ENCODE peak calls at places on chromosome 20, in four cellular contexts. M is fibroblast of lung, V is cardiac muscle cell, K is AG04450. I is an unnamed sample.

GRCh38 chr20:21548390-21549035 is 34.6 kb upstream of the NKX2-2 start:
- DNase-seq in V (no peak), M (no peak), K (no peak), I (no peak)

GRCh38 chr20:16394784-16395183 is 178.5 kb downstream of the KIF16B start:
- DNase-seq in V (no peak), M (no peak), K (no peak), I (no peak)

GRCh38 chr20:24781061-24781980 is 167.7 kb upstream of the CST7 start:
- DNase-seq in V (peak), M (peak), K (no peak), I (no peak)

GRCh38 chr20:14284443-14284842 is 53.0 kb downstream of the FLRT3 start:
- DNase-seq in M (no peak), K (no peak), V (no peak), I (no peak)

GRCh38 chr20:10876558-10876957 is 202.8 kb upstream of the JAG1 start:
- DNase-seq in K (no peak), V (no peak), M (no peak), I (no peak)

GRCh38 chr20:37976862-37977261 is 56.4 kb downstream of the TTI1 start:
- DNase-seq in V (peak), M (no peak), K (no peak), I (no peak)

GRCh38 chr20:33822423-33822822 is 11.3 kb downstream of the CHMP4B start:
- DNase-seq in V (no peak), M (no peak), K (no peak), I (no peak)

GRCh38 chr20:48035961-48036731 is 250.9 kb upstream of the SULF2 start:
- DNase-seq in K (no peak), V (no peak), M (no peak), I (no peak)

GRCh38 chr20:23272176-23273029 is 78.2 kb upstream of the NXT1 start:
- DNase-seq in M (no peak), K (no peak), V (no peak), I (no peak)

GRCh38 chr20:20780127-20780822 is 67.8 kb upstream of the RALGAPA2 start:
- DNase-seq in M (no peak), V (no peak), K (no peak), I (no peak)

GRCh38 chr20:41697861-41698559 is 79.8 kb upstream of the CHD6 start:
- DNase-seq in M (peak), K (no peak), V (peak), I (no peak)

GRCh38 chr20:59400666-59401065 is 100.3 kb downstream of the EDN3 start:
- DNase-seq in K (no peak), M (no peak), V (no peak), I (no peak)

GRCh38 chr20:4592316-4593148 is 129.2 kb upstream of the PRND start:
- DNase-seq in M (peak), K (no peak), V (peak), I (no peak)

GRCh38 chr20:16944753-16945152 is 196.6 kb downstream of the OTOR start:
- DNase-seq in V (no peak), K (no peak), M (peak), I (no peak)

GRCh38 chr20:9889270-9889981 is 50.5 kb upstream of the PAK5 start:
- DNase-seq in K (no peak), M (no peak), V (no peak), I (no peak)

GRCh38 chr20:26163890-26164289 is 467.2 kb upstream of the ZNF337 start:
- DNase-seq in V (no peak), M (peak), K (peak), I (peak)

GRCh38 chr20:38542994-38543906 is 37.7 kb upstream of the ADIG start:
- DNase-seq in K (no peak), M (no peak), V (no peak), I (no peak)

GRCh38 chr20:29318871-29319461 is 1938.5 kb upstream of the DEFB115 start:
- DNase-seq in V (no peak), K (no peak), M (no peak), I (no peak)

DNA sequence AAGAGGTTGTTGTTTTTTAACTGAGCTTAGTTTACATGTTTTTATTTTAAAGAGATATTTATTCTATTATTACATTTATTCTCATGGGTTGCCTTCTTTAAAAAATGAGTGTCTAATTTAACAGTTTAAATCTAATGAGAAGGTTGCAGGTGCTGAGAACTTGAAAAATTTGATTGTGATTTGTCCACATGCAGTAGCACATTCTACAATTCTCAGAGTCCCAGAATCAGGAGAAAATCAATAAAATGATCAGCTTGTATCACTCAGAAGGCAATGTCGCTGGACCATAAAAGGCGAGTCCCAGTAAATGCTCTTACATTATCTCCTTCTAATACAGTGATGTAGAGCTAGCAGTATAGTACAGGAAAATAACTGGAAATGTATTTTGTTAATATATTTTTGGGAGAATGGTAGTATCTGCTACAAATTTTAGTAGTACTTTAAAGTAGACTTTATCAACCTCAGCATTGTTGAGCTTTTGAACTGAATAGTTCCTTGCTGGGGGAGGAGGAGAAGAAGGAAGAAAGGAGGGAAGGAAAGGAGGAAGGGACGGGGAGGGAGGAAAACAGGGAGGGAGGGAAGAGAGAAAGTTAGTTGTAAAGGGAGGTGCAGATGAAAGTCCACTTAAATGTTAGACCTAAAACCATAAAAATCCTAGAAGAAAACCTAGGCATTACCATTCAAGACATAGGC is 458.0 kb downstream of the DOK5 start:
- DNase-seq in K (no peak), M (no peak), V (no peak), I (no peak)
- H3K4me3 ChIP-seq in K (no peak), M (no peak), V (no peak), I (no peak)

GRCh38 chr20:8132632-8133587 is 844 bp downstream of the PLCB1 start:
- DNase-seq in V (peak), M (peak), K (no peak), I (no peak)

GRCh38 chr20:8132015-8132631 is at the start of gene PLCB1:
- DNase-seq in V (peak), K (peak), M (peak), I (peak)

GRCh38 chr20:8131598-8132014 is 460 bp upstream of the PLCB1 start:
- DNase-seq in V (peak), K (no peak), M (peak), I (no peak)

GRCh38 chr20:8130840-8131526 is 1.1 kb upstream of the PLCB1 start:
- DNase-seq in V (no peak), K (no peak), M (no peak), I (no peak)

GRCh38 chr20:8133816-8134451 is 1.9 kb downstream of the PLCB1 start:
- DNase-seq in M (no peak), V (no peak), K (no peak), I (no peak)
- H3K4me3 ChIP-seq in M (peak), V (no peak), K (no peak), I (peak)

GRCh38 chr20:64119301-64119680 is 11.9 kb upstream of the NPBWR2 start:
- DNase-seq in K (no peak), M (no peak), V (no peak), I (no peak)

GRCh38 chr20:64116016-64116415 is 8.7 kb upstream of the NPBWR2 start:
- DNase-seq in M (no peak), V (no peak), K (no peak), I (no peak)

GRCh38 chr20:64121586-64121985 is 14.2 kb upstream of the NPBWR2 start:
- DNase-seq in V (no peak), K (no peak), M (no peak), I (no peak)

GRCh38 chr20:64116541-64117423 is 9.4 kb upstream of the NPBWR2 start:
- DNase-seq in M (no peak), V (no peak), K (no peak), I (no peak)

DNA sequence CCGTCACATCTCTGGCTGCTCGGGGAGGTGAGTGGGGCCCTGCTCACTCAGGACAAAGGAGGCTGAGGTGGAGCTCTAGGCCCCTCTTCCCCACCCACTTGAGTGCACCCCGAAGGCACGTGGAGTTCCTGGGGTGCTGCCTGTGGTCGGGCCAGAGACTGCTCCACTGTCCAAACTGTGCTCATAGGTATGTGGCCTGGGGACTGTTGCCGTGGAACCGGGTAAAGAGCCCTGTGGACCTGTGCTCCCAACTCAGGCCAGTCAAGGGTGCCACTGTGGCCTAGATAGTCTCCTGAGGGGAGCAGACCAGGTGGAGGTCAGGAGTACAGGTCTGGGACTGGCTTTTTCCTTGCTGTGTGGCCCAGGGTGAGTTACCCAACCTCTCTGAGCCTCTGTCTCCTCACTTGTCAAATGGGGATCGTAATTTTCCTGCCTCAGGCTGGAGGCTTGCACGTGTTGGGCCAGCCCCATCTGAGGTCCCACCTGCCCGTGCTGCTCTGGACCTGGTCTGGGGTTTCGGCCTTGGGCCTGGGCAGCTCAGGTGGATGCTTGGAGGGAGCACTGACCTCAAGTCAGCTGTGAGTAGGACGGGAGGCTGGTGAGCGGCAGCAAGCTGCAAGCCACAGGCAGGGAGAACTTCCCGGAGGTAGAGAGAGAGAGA is 12.4 kb upstream of the NPBWR2 start:
- DNase-seq in M (no peak), V (no peak), K (no peak), I (no peak)
- H3K4me3 ChIP-seq in M (no peak), V (no peak), K (no peak), I (no peak)

GRCh38 chr20:61436268-61436667 is 184.2 kb downstream of the CDH4 start:
- DNase-seq in V (no peak), K (no peak), M (peak), I (no peak)
- H3K4me3 ChIP-seq in V (no peak), K (no peak), M (no peak), I (no peak)

DNA sequence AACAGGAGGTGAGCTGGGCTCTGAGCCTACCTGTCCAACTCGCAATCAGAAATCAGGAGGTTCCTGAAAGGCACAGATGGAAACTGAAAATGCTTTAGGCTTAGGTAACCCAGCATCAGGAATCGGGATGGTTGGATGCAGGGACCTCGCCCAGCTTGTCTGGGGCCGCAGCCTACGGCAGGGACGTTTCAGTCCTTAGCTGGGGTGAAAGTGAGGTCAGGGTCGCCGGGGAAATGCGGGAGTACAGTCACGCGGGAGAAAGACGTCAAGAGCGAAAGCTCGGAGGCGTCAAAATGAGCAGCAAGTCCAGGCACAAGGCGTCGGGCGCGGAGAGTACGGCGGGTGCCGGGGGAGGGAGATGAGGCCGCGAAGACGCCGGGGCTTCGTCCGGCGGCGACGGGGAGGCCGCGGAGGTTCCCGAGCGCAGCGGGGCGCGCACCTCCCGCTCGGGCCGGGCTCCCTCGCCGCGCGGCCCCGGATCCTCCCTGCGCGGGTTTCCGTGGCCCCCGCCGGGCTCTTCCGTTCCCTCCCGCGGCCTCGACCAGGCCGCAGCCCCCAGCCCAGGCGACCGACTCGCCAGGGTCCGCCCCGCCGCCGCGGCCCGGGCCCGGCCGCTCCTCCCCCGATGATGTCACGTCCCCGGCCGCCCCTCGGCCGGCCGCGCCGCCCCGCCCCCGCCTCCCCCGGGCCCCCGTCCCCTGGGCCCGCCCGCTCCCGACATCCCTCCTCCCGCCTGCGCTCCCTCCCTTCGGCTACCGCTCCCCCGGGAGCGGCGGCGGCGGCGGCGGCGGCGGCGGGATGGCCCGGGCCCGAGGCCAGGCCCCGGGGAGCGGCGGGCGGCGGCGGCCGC is at the start of gene EBF4:
- DNase-seq in V (peak), K (no peak), M (peak), I (no peak)
- H3K4me3 ChIP-seq in V (peak), K (peak), M (peak), I (no peak)

DNA sequence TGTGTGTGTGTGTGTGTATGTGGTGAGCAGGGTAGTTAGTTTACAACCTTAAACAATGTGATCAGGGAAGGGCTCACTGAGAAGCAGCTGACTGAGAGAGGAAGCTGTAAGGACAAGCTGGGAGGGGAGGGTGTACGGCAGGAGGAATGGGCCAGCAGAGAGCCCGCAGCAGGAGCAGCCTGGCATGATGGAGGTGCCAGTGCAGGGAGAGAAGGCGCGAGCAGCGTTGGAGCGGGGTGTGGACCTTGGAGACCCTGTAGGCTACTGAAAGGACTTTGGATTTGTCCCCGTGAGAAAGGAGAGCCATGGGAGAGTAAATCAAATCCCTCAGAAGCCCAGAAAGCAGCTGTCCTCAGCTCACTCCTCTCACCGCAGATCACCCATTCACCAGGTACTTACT is 18.5 kb downstream of the FAM209B start:
- DNase-seq in V (no peak), M (no peak), K (no peak), I (no peak)
- H3K4me3 ChIP-seq in V (no peak), M (no peak), K (no peak), I (no peak)

GRCh38 chr20:19735446-19735845 is 22.6 kb upstream of the RIN2 start:
- DNase-seq in M (peak), V (no peak), K (no peak), I (peak)
- H3K4me3 ChIP-seq in M (no peak), V (no peak), K (no peak), I (no peak)

DNA sequence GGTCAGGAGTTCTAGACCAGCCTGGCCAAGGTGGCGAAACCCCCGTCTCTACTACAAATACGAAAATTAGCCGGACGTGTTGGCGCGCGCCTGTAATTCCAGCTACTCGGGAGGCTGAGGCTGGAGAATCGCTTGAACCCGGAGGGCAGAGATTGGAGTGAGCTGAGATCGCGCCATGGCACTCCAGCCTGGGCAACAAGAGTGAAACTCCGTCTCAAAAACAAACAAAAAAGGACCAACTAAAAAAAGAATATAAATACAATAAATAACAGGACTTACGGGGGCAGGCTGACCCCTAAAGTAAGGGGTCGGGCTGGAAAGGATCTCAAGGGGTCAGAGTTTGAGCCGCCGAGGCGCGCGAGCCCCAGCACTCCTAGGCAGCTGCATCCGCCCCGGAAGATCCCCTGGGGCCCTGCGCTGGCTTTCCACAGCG is 509 bp upstream of the TPD52L2 start:
- DNase-seq in K (no peak), M (no peak), V (no peak), I (no peak)
- H3K4me3 ChIP-seq in K (peak), M (peak), V (peak), I (peak)

I was measured in HFF-Myc.